ENCODE peak calls at places on chromosomes 1 and 21, in seven cellular contexts. L is stimulated activated CD8-positive, alpha-beta memory T cell treated with anti-CD3 and anti-CD28 coated beads, Interleukin-4, amount 100 ng/mL, for 24 hours; Z is left lung; B is suprapubic skin; P is iris pigment epithelial cell; A is activated naive CD4-positive, alpha-beta T cell; K is GM12892. N is an unnamed sample.

GRCh38 chr1:229452956-229453801 is 19.3 kb upstream of the ACTA1 start:
- DNase-seq in B (no peak), A (no peak), P (peak), K (no peak), L (no peak), Z (no peak), N (no peak)

GRCh38 chr1:1084028-1084371 is 9.9 kb upstream of the RNF223 start:
- DNase-seq in A (no peak), B (peak), L (no peak), K (peak), Z (no peak), P (no peak), N (no peak)

GRCh38 chr1:208535518-208535917 is 291.3 kb upstream of the PLXNA2 start:
- DNase-seq in Z (no peak), B (no peak), P (no peak), L (no peak), A (no peak), K (no peak), N (no peak)

GRCh38 chr21:42081931-42082381 is 10.8 kb downstream of the UMODL1 start:
- DNase-seq in Z (no peak), K (no peak), B (no peak), L (no peak), A (no peak), P (no peak), N (no peak)

GRCh38 chr1:15583016-15583706 is 1.7 kb downstream of the AGMAT start:
- DNase-seq in Z (no peak), P (no peak), K (no peak), A (no peak), L (no peak), B (no peak), N (no peak)

GRCh38 chr1:46480959-46481646 is 8.5 kb upstream of the DMBX1 start:
- DNase-seq in K (no peak), A (no peak), P (peak), L (no peak), B (no peak), Z (no peak), N (no peak)

GRCh38 chr1:193131266-193131860 is 9.5 kb downstream of the CDC73 start:
- DNase-seq in B (no peak), A (no peak), L (no peak), K (no peak), P (no peak), Z (no peak), N (no peak)

GRCh38 chr1:25765910-25766645 is 33.9 kb upstream of the SELENON start:
- DNase-seq in Z (no peak), P (no peak), B (no peak), A (no peak), K (no peak), L (no peak), N (no peak)

GRCh38 chr1:15355968-15356621 is 53.6 kb upstream of the EFHD2 start:
- DNase-seq in K (no peak), A (no peak), P (peak), Z (no peak), B (no peak), L (no peak), N (no peak)

GRCh38 chr1:164630626-164631396 is 71.8 kb downstream of the PBX1 start:
- DNase-seq in K (no peak), B (no peak), A (no peak), P (peak), L (no peak), Z (no peak), N (no peak)

GRCh38 chr1:157540852-157541251 is 11.5 kb downstream of the FCRL5 start:
- DNase-seq in Z (no peak), L (no peak), A (no peak), B (no peak), P (peak), K (no peak), N (no peak)

GRCh38 chr1:166974647-166975345 is 544 bp downstream of the ILDR2 start:
- DNase-seq in A (no peak), K (no peak), L (peak), Z (no peak), P (no peak), B (no peak), N (no peak)

GRCh38 chr1:173914366-173914871 is 2.7 kb downstream of the SERPINC1 start:
- DNase-seq in Z (no peak), B (no peak), A (no peak), P (peak), K (peak), L (no peak), N (no peak)

GRCh38 chr1:20290624-20291597 is at the start of gene VWA5B1:
- DNase-seq in P (peak), B (no peak), A (no peak), Z (no peak), L (no peak), K (no peak), N (no peak)

GRCh38 chr1:6424000-6424565 is 493 bp upstream of the ESPN start:
- DNase-seq in K (no peak), L (no peak), A (no peak), P (no peak), Z (no peak), B (no peak), N (no peak)

GRCh38 chr1:220696863-220697231 is 6.7 kb downstream of the C1orf115 start:
- DNase-seq in K (no peak), Z (no peak), A (no peak), L (no peak), B (no peak), P (peak), N (no peak)

GRCh38 chr1:19441048-19441447 is 44.3 kb downstream of the CAPZB start:
- DNase-seq in L (no peak), K (no peak), P (no peak), Z (no peak), A (no peak), B (no peak), N (no peak)

GRCh38 chr1:215865060-215865459 is 298.0 kb downstream of the KCTD3 start:
- DNase-seq in Z (no peak), A (no peak), L (no peak), B (no peak), K (no peak), P (no peak), N (no peak)

GRCh38 chr1:87236585-87236984 is 92.1 kb upstream of the LMO4 start:
- DNase-seq in A (no peak), P (peak), L (no peak), K (no peak), Z (no peak), B (no peak), N (no peak)

GRCh38 chr1:167663002-167663772 is 33.2 kb downstream of the RCSD1 start:
- DNase-seq in P (peak), A (no peak), B (no peak), Z (no peak), K (no peak), L (no peak), N (no peak)

GRCh38 chr21:37868896-37869295 is 47.4 kb downstream of the KCNJ6 start:
- DNase-seq in L (no peak), P (peak), K (no peak), B (no peak), A (no peak), Z (no peak), N (no peak)

GRCh38 chr1:206002833-206003532 is at the start of gene RAB7B:
- DNase-seq in B (peak), K (no peak), Z (peak), L (no peak), P (peak), A (no peak), N (peak)

GRCh38 chr1:8965121-8965820 is 19.6 kb downstream of the CA6 start:
- DNase-seq in Z (no peak), P (peak), B (no peak), A (no peak), K (no peak), L (no peak), N (no peak)

GRCh38 chr1:32892368-32893197 is 6.3 kb downstream of the HPCA start:
- DNase-seq in P (peak), B (no peak), K (peak), A (no peak), L (no peak), Z (no peak), N (no peak)

GRCh38 chr1:9589144-9589718 is 520 bp downstream of the TMEM201 start:
- DNase-seq in A (peak), K (peak), L (peak), B (no peak), P (peak), Z (no peak), N (no peak)

GRCh38 chr21:44567481-44568171 is 5.9 kb upstream of the KRTAP10-4 start:
- DNase-seq in L (no peak), Z (no peak), P (no peak), A (no peak), K (no peak), B (no peak), N (no peak)

GRCh38 chr1:45557422-45557944 is 6.9 kb downstream of the AKR1A1 start:
- DNase-seq in A (no peak), B (no peak), L (no peak), P (no peak), Z (no peak), K (no peak), N (no peak)

GRCh38 chr1:231188768-231189167 is 26.9 kb downstream of the TRIM67 start:
- DNase-seq in P (no peak), L (no peak), K (no peak), B (no peak), A (no peak), Z (no peak), N (no peak)

GRCh38 chr1:112688781-112689193 is 14.3 kb downstream of the MOV10 start:
- DNase-seq in P (no peak), L (no peak), B (no peak), Z (no peak), A (no peak), K (no peak), N (no peak)